ENCODE peak calls at places on chromosomes 12 and 14, in six cellular contexts. One of them, this sample, is unnamed.

GRCh38 chr14:20530771-20531571 is 25.6 kb downstream of the RNASE10 start:
- ATAC-seq in left ventricle myocardium superior: no peak
- ATAC-seq in naive thymus-derived CD8-positive, alpha-beta T cell: peak
- ATAC-seq in activated CD8-positive, alpha-beta memory T cell treated with anti-CD3 and anti-CD28 coated beads, Interleukin-2, amount 10 ng/mL, durations not matched to agents 7 days and 5 days: peak
- ATAC-seq in upper lobe of right lung: peak
- ATAC-seq in aorta: no peak
- ATAC-seq in this sample: peak

GRCh38 chr12:40752011-40752410 is 59.8 kb downstream of the CNTN1 start:
- ATAC-seq in upper lobe of right lung: no peak
- ATAC-seq in aorta: no peak
- ATAC-seq in naive thymus-derived CD8-positive, alpha-beta T cell: no peak
- ATAC-seq in left ventricle myocardium superior: no peak
- ATAC-seq in activated CD8-positive, alpha-beta memory T cell treated with anti-CD3 and anti-CD28 coated beads, Interleukin-2, amount 10 ng/mL, durations not matched to agents 7 days and 5 days: no peak
- ATAC-seq in this sample: no peak

GRCh38 chr12:104342635-104343249 is 39.2 kb downstream of the EID3 start:
- ATAC-seq in left ventricle myocardium superior: no peak
- ATAC-seq in aorta: no peak
- ATAC-seq in activated CD8-positive, alpha-beta memory T cell treated with anti-CD3 and anti-CD28 coated beads, Interleukin-2, amount 10 ng/mL, durations not matched to agents 7 days and 5 days: no peak
- ATAC-seq in naive thymus-derived CD8-positive, alpha-beta T cell: no peak
- ATAC-seq in upper lobe of right lung: no peak
- ATAC-seq in this sample: no peak

GRCh38 chr12:88416155-88416554 is 164.1 kb downstream of the KITLG start:
- ATAC-seq in left ventricle myocardium superior: no peak
- ATAC-seq in aorta: no peak
- ATAC-seq in activated CD8-positive, alpha-beta memory T cell treated with anti-CD3 and anti-CD28 coated beads, Interleukin-2, amount 10 ng/mL, durations not matched to agents 7 days and 5 days: no peak
- ATAC-seq in naive thymus-derived CD8-positive, alpha-beta T cell: no peak
- ATAC-seq in upper lobe of right lung: no peak
- ATAC-seq in this sample: no peak

GRCh38 chr12:90808568-90808967 is 146.4 kb downstream of the CCER1 start:
- ATAC-seq in upper lobe of right lung: no peak
- ATAC-seq in activated CD8-positive, alpha-beta memory T cell treated with anti-CD3 and anti-CD28 coated beads, Interleukin-2, amount 10 ng/mL, durations not matched to agents 7 days and 5 days: no peak
- ATAC-seq in naive thymus-derived CD8-positive, alpha-beta T cell: no peak
- ATAC-seq in left ventricle myocardium superior: no peak
- ATAC-seq in aorta: no peak
- ATAC-seq in this sample: no peak

GRCh38 chr12:44627767-44628166 is 248.3 kb downstream of the NELL2 start:
- ATAC-seq in naive thymus-derived CD8-positive, alpha-beta T cell: no peak
- ATAC-seq in activated CD8-positive, alpha-beta memory T cell treated with anti-CD3 and anti-CD28 coated beads, Interleukin-2, amount 10 ng/mL, durations not matched to agents 7 days and 5 days: no peak
- ATAC-seq in upper lobe of right lung: no peak
- ATAC-seq in left ventricle myocardium superior: no peak
- ATAC-seq in aorta: no peak
- ATAC-seq in this sample: no peak

GRCh38 chr14:34036319-34036761 is 85.5 kb upstream of the EGLN3 start:
- ATAC-seq in upper lobe of right lung: peak
- ATAC-seq in activated CD8-positive, alpha-beta memory T cell treated with anti-CD3 and anti-CD28 coated beads, Interleukin-2, amount 10 ng/mL, durations not matched to agents 7 days and 5 days: no peak
- ATAC-seq in left ventricle myocardium superior: peak
- ATAC-seq in naive thymus-derived CD8-positive, alpha-beta T cell: no peak
- ATAC-seq in aorta: peak
- ATAC-seq in this sample: no peak

GRCh38 chr14:52895000-52895399 is 55.9 kb downstream of the FERMT2 start:
- ATAC-seq in left ventricle myocardium superior: no peak
- ATAC-seq in aorta: no peak
- ATAC-seq in upper lobe of right lung: no peak
- ATAC-seq in naive thymus-derived CD8-positive, alpha-beta T cell: no peak
- ATAC-seq in activated CD8-positive, alpha-beta memory T cell treated with anti-CD3 and anti-CD28 coated beads, Interleukin-2, amount 10 ng/mL, durations not matched to agents 7 days and 5 days: no peak
- ATAC-seq in this sample: no peak

GRCh38 chr14:26427059-26427458 is 170.8 kb downstream of the NOVA1 start:
- ATAC-seq in aorta: peak
- ATAC-seq in left ventricle myocardium superior: no peak
- ATAC-seq in activated CD8-positive, alpha-beta memory T cell treated with anti-CD3 and anti-CD28 coated beads, Interleukin-2, amount 10 ng/mL, durations not matched to agents 7 days and 5 days: no peak
- ATAC-seq in naive thymus-derived CD8-positive, alpha-beta T cell: no peak
- ATAC-seq in upper lobe of right lung: no peak
- ATAC-seq in this sample: no peak

GRCh38 chr12:40559865-40560264 is 132.4 kb upstream of the CNTN1 start:
- ATAC-seq in upper lobe of right lung: no peak
- ATAC-seq in left ventricle myocardium superior: no peak
- ATAC-seq in aorta: no peak
- ATAC-seq in naive thymus-derived CD8-positive, alpha-beta T cell: no peak
- ATAC-seq in activated CD8-positive, alpha-beta memory T cell treated with anti-CD3 and anti-CD28 coated beads, Interleukin-2, amount 10 ng/mL, durations not matched to agents 7 days and 5 days: no peak
- ATAC-seq in this sample: no peak

GRCh38 chr14:66514206-66514605 is 6.3 kb downstream of the GPHN start:
- ATAC-seq in activated CD8-positive, alpha-beta memory T cell treated with anti-CD3 and anti-CD28 coated beads, Interleukin-2, amount 10 ng/mL, durations not matched to agents 7 days and 5 days: no peak
- ATAC-seq in left ventricle myocardium superior: no peak
- ATAC-seq in aorta: no peak
- ATAC-seq in upper lobe of right lung: peak
- ATAC-seq in naive thymus-derived CD8-positive, alpha-beta T cell: no peak
- ATAC-seq in this sample: no peak

GRCh38 chr14:75702107-75702506 is 41.1 kb downstream of the TTLL5 start:
- ATAC-seq in activated CD8-positive, alpha-beta memory T cell treated with anti-CD3 and anti-CD28 coated beads, Interleukin-2, amount 10 ng/mL, durations not matched to agents 7 days and 5 days: no peak
- ATAC-seq in naive thymus-derived CD8-positive, alpha-beta T cell: no peak
- ATAC-seq in left ventricle myocardium superior: peak
- ATAC-seq in aorta: peak
- ATAC-seq in upper lobe of right lung: no peak
- ATAC-seq in this sample: no peak

GRCh38 chr14:101963611-101964296 is 619 bp upstream of the DYNC1H1 start:
- ATAC-seq in aorta: no peak
- ATAC-seq in activated CD8-positive, alpha-beta memory T cell treated with anti-CD3 and anti-CD28 coated beads, Interleukin-2, amount 10 ng/mL, durations not matched to agents 7 days and 5 days: no peak
- ATAC-seq in left ventricle myocardium superior: no peak
- ATAC-seq in upper lobe of right lung: no peak
- ATAC-seq in naive thymus-derived CD8-positive, alpha-beta T cell: no peak
- ATAC-seq in this sample: no peak

GRCh38 chr14:22088614-22089359 is 415.2 kb upstream of the OR4E1 start:
- ATAC-seq in left ventricle myocardium superior: peak
- ATAC-seq in aorta: peak
- ATAC-seq in activated CD8-positive, alpha-beta memory T cell treated with anti-CD3 and anti-CD28 coated beads, Interleukin-2, amount 10 ng/mL, durations not matched to agents 7 days and 5 days: no peak
- ATAC-seq in naive thymus-derived CD8-positive, alpha-beta T cell: no peak
- ATAC-seq in upper lobe of right lung: no peak
- ATAC-seq in this sample: no peak

GRCh38 chr14:37637341-37637740 is 41.9 kb downstream of the TTC6 start:
- ATAC-seq in activated CD8-positive, alpha-beta memory T cell treated with anti-CD3 and anti-CD28 coated beads, Interleukin-2, amount 10 ng/mL, durations not matched to agents 7 days and 5 days: no peak
- ATAC-seq in aorta: no peak
- ATAC-seq in upper lobe of right lung: no peak
- ATAC-seq in naive thymus-derived CD8-positive, alpha-beta T cell: no peak
- ATAC-seq in left ventricle myocardium superior: no peak
- ATAC-seq in this sample: no peak

GRCh38 chr14:77139540-77140342 is 1.9 kb downstream of the ZDHHC22 start:
- ATAC-seq in left ventricle myocardium superior: peak
- ATAC-seq in naive thymus-derived CD8-positive, alpha-beta T cell: peak
- ATAC-seq in aorta: peak
- ATAC-seq in activated CD8-positive, alpha-beta memory T cell treated with anti-CD3 and anti-CD28 coated beads, Interleukin-2, amount 10 ng/mL, durations not matched to agents 7 days and 5 days: peak
- ATAC-seq in upper lobe of right lung: peak
- ATAC-seq in this sample: peak

GRCh38 chr12:85575115-85576096 is 260.8 kb downstream of the RASSF9 start:
- ATAC-seq in aorta: peak
- ATAC-seq in left ventricle myocardium superior: peak
- ATAC-seq in activated CD8-positive, alpha-beta memory T cell treated with anti-CD3 and anti-CD28 coated beads, Interleukin-2, amount 10 ng/mL, durations not matched to agents 7 days and 5 days: no peak
- ATAC-seq in naive thymus-derived CD8-positive, alpha-beta T cell: no peak
- ATAC-seq in upper lobe of right lung: peak
- ATAC-seq in this sample: peak

GRCh38 chr14:31677630-31678029 is 116.4 kb downstream of the NUBPL start:
- ATAC-seq in activated CD8-positive, alpha-beta memory T cell treated with anti-CD3 and anti-CD28 coated beads, Interleukin-2, amount 10 ng/mL, durations not matched to agents 7 days and 5 days: no peak
- ATAC-seq in aorta: no peak
- ATAC-seq in upper lobe of right lung: peak
- ATAC-seq in naive thymus-derived CD8-positive, alpha-beta T cell: no peak
- ATAC-seq in left ventricle myocardium superior: no peak
- ATAC-seq in this sample: no peak

GRCh38 chr14:57390806-57391562 is 598 bp downstream of the NAA30 start:
- ATAC-seq in activated CD8-positive, alpha-beta memory T cell treated with anti-CD3 and anti-CD28 coated beads, Interleukin-2, amount 10 ng/mL, durations not matched to agents 7 days and 5 days: peak
- ATAC-seq in aorta: peak
- ATAC-seq in upper lobe of right lung: peak
- ATAC-seq in naive thymus-derived CD8-positive, alpha-beta T cell: peak
- ATAC-seq in left ventricle myocardium superior: peak
- ATAC-seq in this sample: peak

GRCh38 chr12:6082613-6083012 is 41.9 kb downstream of the VWF start:
- ATAC-seq in aorta: no peak
- ATAC-seq in activated CD8-positive, alpha-beta memory T cell treated with anti-CD3 and anti-CD28 coated beads, Interleukin-2, amount 10 ng/mL, durations not matched to agents 7 days and 5 days: no peak
- ATAC-seq in left ventricle myocardium superior: no peak
- ATAC-seq in upper lobe of right lung: no peak
- ATAC-seq in naive thymus-derived CD8-positive, alpha-beta T cell: no peak
- ATAC-seq in this sample: no peak

GRCh38 chr14:102758087-102758486 is 19.2 kb upstream of the TRAF3 start:
- ATAC-seq in naive thymus-derived CD8-positive, alpha-beta T cell: no peak
- ATAC-seq in aorta: no peak
- ATAC-seq in activated CD8-positive, alpha-beta memory T cell treated with anti-CD3 and anti-CD28 coated beads, Interleukin-2, amount 10 ng/mL, durations not matched to agents 7 days and 5 days: no peak
- ATAC-seq in left ventricle myocardium superior: no peak
- ATAC-seq in upper lobe of right lung: no peak
- ATAC-seq in this sample: no peak

GRCh38 chr14:54501423-54501822 is 8.3 kb upstream of the CGRRF1 start:
- ATAC-seq in upper lobe of right lung: peak
- ATAC-seq in activated CD8-positive, alpha-beta memory T cell treated with anti-CD3 and anti-CD28 coated beads, Interleukin-2, amount 10 ng/mL, durations not matched to agents 7 days and 5 days: no peak
- ATAC-seq in left ventricle myocardium superior: no peak
- ATAC-seq in aorta: no peak
- ATAC-seq in naive thymus-derived CD8-positive, alpha-beta T cell: no peak
- ATAC-seq in this sample: no peak

GRCh38 chr12:25041006-25041741 is 92.3 kb upstream of the BCAT1 start:
- ATAC-seq in left ventricle myocardium superior: no peak
- ATAC-seq in aorta: peak
- ATAC-seq in naive thymus-derived CD8-positive, alpha-beta T cell: no peak
- ATAC-seq in activated CD8-positive, alpha-beta memory T cell treated with anti-CD3 and anti-CD28 coated beads, Interleukin-2, amount 10 ng/mL, durations not matched to agents 7 days and 5 days: no peak
- ATAC-seq in upper lobe of right lung: no peak
- ATAC-seq in this sample: no peak

GRCh38 chr14:21924479-21924878 is 250.9 kb upstream of the OR4E1 start:
- ATAC-seq in upper lobe of right lung: peak
- ATAC-seq in aorta: no peak
- ATAC-seq in left ventricle myocardium superior: no peak
- ATAC-seq in naive thymus-derived CD8-positive, alpha-beta T cell: peak
- ATAC-seq in activated CD8-positive, alpha-beta memory T cell treated with anti-CD3 and anti-CD28 coated beads, Interleukin-2, amount 10 ng/mL, durations not matched to agents 7 days and 5 days: peak
- ATAC-seq in this sample: peak

GRCh38 chr12:79975143-79975542 is 40.2 kb upstream of the PPP1R12A start:
- ATAC-seq in left ventricle myocardium superior: no peak
- ATAC-seq in aorta: no peak
- ATAC-seq in naive thymus-derived CD8-positive, alpha-beta T cell: no peak
- ATAC-seq in activated CD8-positive, alpha-beta memory T cell treated with anti-CD3 and anti-CD28 coated beads, Interleukin-2, amount 10 ng/mL, durations not matched to agents 7 days and 5 days: no peak
- ATAC-seq in upper lobe of right lung: no peak
- ATAC-seq in this sample: no peak

GRCh38 chr14:88044129-88044727 is 39.3 kb downstream of the GPR65 start:
- ATAC-seq in left ventricle myocardium superior: no peak
- ATAC-seq in upper lobe of right lung: no peak
- ATAC-seq in naive thymus-derived CD8-positive, alpha-beta T cell: no peak
- ATAC-seq in aorta: no peak
- ATAC-seq in activated CD8-positive, alpha-beta memory T cell treated with anti-CD3 and anti-CD28 coated beads, Interleukin-2, amount 10 ng/mL, durations not matched to agents 7 days and 5 days: no peak
- ATAC-seq in this sample: no peak

This sample was measured in esophagus mucosa.